ENCODE peak calls at places on chromosomes 4 and X, in four cellular contexts. Q is WTC11, G is HepG2, L is K562. W is an unnamed sample.

GRCh38 chr4:17957689-17958088 is 63.9 kb downstream of the LCORL start:
- DNase-seq in Q (no peak), G (no peak), L (no peak), W (no peak)

GRCh38 chr4:31125061-31125460 is 404.9 kb downstream of the PCDH7 start:
- DNase-seq in Q (no peak), G (no peak), L (no peak), W (no peak)

GRCh38 chr4:26459756-26460530 is 30.3 kb downstream of the CCKAR start:
- DNase-seq in Q (no peak), G (no peak), L (no peak), W (no peak)

GRCh38 chr4:106985830-106986229 is 50.3 kb downstream of the DKK2 start:
- DNase-seq in Q (no peak), G (no peak), L (no peak), W (no peak)

GRCh38 chr4:32196950-32197688 is 1477.0 kb downstream of the PCDH7 start:
- DNase-seq in Q (no peak), G (no peak), L (no peak), W (no peak)

GRCh38 chr4:152516156-152516555 is 19.7 kb downstream of the FBXW7 start:
- DNase-seq in Q (peak; percentile 59), G (no peak), L (no peak), W (no peak)

GRCh38 chrX:48540015-48540350 is 469 bp downstream of the TBC1D25 start:
- DNase-seq in Q (peak; percentile 51), G (peak; percentile 8), L (peak; percentile 75), W (peak; percentile 71)

GRCh38 chr4:76898949-76899640 is 1.2 kb upstream of the SOWAHB start:
- DNase-seq in Q (no peak), G (peak; percentile 72), L (no peak), W (no peak)

GRCh38 chr4:173281420-173282333 is 52.5 kb downstream of the HMGB2 start:
- DNase-seq in Q (no peak), G (no peak), L (no peak), W (no peak)

GRCh38 chr4:73895201-73896177 is 26.3 kb downstream of the CXCL1 start:
- DNase-seq in Q (no peak), G (no peak), L (no peak), W (no peak)

DNA sequence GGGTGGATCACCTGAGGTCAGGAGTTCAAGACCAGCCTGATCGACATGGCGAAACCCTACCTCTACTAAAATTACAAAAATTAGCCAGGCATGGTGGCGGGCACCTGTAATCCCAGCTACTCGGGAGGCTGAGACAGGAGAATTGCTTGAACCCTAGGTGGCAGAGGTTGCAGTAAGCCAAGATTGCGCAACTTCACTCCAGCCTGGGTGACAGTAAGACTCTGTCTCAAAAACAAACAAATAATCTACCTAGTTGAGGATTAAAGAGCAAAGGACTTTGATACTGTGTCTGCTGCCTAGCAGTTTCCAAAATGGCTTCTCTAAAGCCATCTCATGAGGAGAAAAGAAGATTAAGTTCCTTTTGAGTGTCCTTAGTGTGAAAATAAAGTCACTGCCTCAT is 37.8 kb downstream of the SMS start:
- DNase-seq in Q (no peak), G (peak; percentile 50), L (no peak), W (no peak)
- TF ChIP-seq FOXJ3 in Q (no peak), G (no peak), L (no peak), W (no peak)

GRCh38 chrX:49659771-49660170 is 36.0 kb downstream of the PAGE1 start:
- DNase-seq in Q (no peak), G (no peak), L (no peak), W (no peak)

GRCh38 chrX:49661881-49662280 is 33.9 kb downstream of the PAGE1 start:
- DNase-seq in Q (no peak), G (no peak), L (no peak), W (no peak)

GRCh38 chrX:49664824-49665223 is 31.0 kb downstream of the PAGE1 start:
- DNase-seq in Q (no peak), G (no peak), L (no peak), W (no peak)
- TF ChIP-seq FOXJ3 in Q (no peak), G (no peak), L (no peak), W (no peak)

GRCh38 chrX:41273638-41274037 is 60.3 kb upstream of the DDX3X start:
- DNase-seq in Q (no peak), G (no peak), L (no peak), W (no peak)
- TF ChIP-seq FOXJ3 in Q (no peak), G (no peak), L (no peak), W (no peak)

GRCh38 chr4:67933038-67933437 is 30.3 kb downstream of the TMPRSS11A start:
- DNase-seq in Q (no peak), G (no peak), L (no peak), W (no peak)
- TF ChIP-seq FOXJ3 in Q (no peak), G (no peak), L (no peak), W (no peak)

W was measured in SK-N-SH.